ENCODE peak calls at places on chromosome 1, in four cellular contexts. K is upper lobe of right lung, R is WTC11, E is Calu3. T is an unnamed sample.

GRCh38 chr1:159790237-159790917 is 9.6 kb downstream of the DUSP23 start:
- DNase-seq in K (no peak), R (peak), E (peak), T (no peak)

GRCh38 chr1:241957692-241958494 is at the start of gene BECN2:
- DNase-seq in K (no peak), R (peak), E (no peak), T (no peak)

GRCh38 chr1:165383067-165383466 is 26.6 kb upstream of the LMX1A start:
- DNase-seq in K (no peak), R (no peak), E (no peak), T (no peak)

GRCh38 chr1:32782086-32782485 is 35.1 kb downstream of the YARS1 start:
- DNase-seq in K (no peak), R (no peak), E (no peak), T (no peak)

GRCh38 chr1:67059331-67059730 is 5.4 kb upstream of the SLC35D1 start:
- DNase-seq in K (no peak), R (no peak), E (no peak), T (no peak)

GRCh38 chr1:245322673-245323072 is 167.9 kb downstream of the KIF26B start:
- DNase-seq in K (no peak), R (no peak), E (no peak), T (no peak)

GRCh38 chr1:26274801-26275425 is 5.0 kb upstream of the SH3BGRL3 start:
- DNase-seq in K (no peak), R (no peak), E (no peak), T (no peak)

GRCh38 chr1:186340772-186341171 is 34.3 kb downstream of the TPR start:
- DNase-seq in K (no peak), R (no peak), E (no peak), T (no peak)

GRCh38 chr1:224755586-224755985 is 139.5 kb downstream of the CNIH3 start:
- DNase-seq in K (no peak), R (no peak), E (no peak), T (peak)

GRCh38 chr1:58874757-58875755 is 91.2 kb upstream of the JUN start:
- DNase-seq in K (no peak), R (peak), E (peak), T (no peak)

GRCh38 chr1:19599810-19600209 is 44.3 kb upstream of the NBL1 start:
- DNase-seq in K (no peak), R (no peak), E (no peak), T (no peak)

GRCh38 chr1:204426035-204426436 is 14.4 kb upstream of the PPP1R15B start:
- DNase-seq in K (no peak), R (no peak), E (no peak), T (no peak)

GRCh38 chr1:14980801-14981200 is 172.7 kb upstream of the TMEM51 start:
- DNase-seq in K (no peak), R (no peak), E (no peak), T (no peak)

GRCh38 chr1:205285391-205286101 is 36.0 kb downstream of the NUAK2 start:
- DNase-seq in K (no peak), R (no peak), E (no peak), T (no peak)

GRCh38 chr1:179754031-179754624 is 11.0 kb downstream of the FAM163A start:
- DNase-seq in K (no peak), R (no peak), E (no peak), T (no peak)

GRCh38 chr1:200894712-200895447 is at the start of gene INAVA:
- DNase-seq in K (peak), R (no peak), E (peak), T (no peak)

GRCh38 chr1:27755865-27756264 is 17.2 kb upstream of the STX12 start:
- DNase-seq in K (no peak), R (no peak), E (no peak), T (no peak)

GRCh38 chr1:224831501-224831900 is 98.0 kb upstream of the DNAH14 start:
- DNase-seq in K (no peak), R (no peak), E (no peak), T (no peak)

GRCh38 chr1:177495878-177496277 is 325.1 kb downstream of the BRINP2 start:
- DNase-seq in K (no peak), R (no peak), E (no peak), T (no peak)

GRCh38 chr1:214563881-214564280 is 12.5 kb upstream of the PTPN14 start:
- DNase-seq in K (no peak), R (no peak), E (no peak), T (no peak)

GRCh38 chr1:198155253-198155652 is 1.5 kb upstream of the NEK7 start:
- DNase-seq in K (no peak), R (no peak), E (peak), T (no peak)

GRCh38 chr1:109283748-109284600 is 1.0 kb upstream of the PSRC1 start:
- DNase-seq in K (no peak), R (no peak), E (no peak), T (no peak)

GRCh38 chr1:229436178-229436577 is 2.3 kb upstream of the ACTA1 start:
- DNase-seq in K (no peak), R (no peak), E (no peak), T (no peak)

GRCh38 chr1:204837440-204838084 is 33.1 kb upstream of the NFASC start:
- DNase-seq in K (no peak), R (peak), E (peak), T (no peak)

GRCh38 chr1:119968068-119968492 is 71.8 kb upstream of the ADAM30 start:
- DNase-seq in K (peak), R (peak), E (peak), T (no peak)

GRCh38 chr1:33897092-33897725 is 33.3 kb downstream of the HMGB4 start:
- DNase-seq in K (no peak), R (no peak), E (no peak), T (no peak)

GRCh38 chr1:228365321-228366061 is 41.1 kb downstream of the TRIM11 start:
- DNase-seq in K (peak), R (peak), E (no peak), T (no peak)

GRCh38 chr1:78171736-78172590 is 126.2 kb downstream of the GIPC2 start:
- DNase-seq in K (no peak), R (no peak), E (no peak), T (no peak)

GRCh38 chr1:172449012-172449584 is 5.2 kb upstream of the PIGC start:
- DNase-seq in K (no peak), R (no peak), E (peak), T (no peak)

GRCh38 chr1:180969429-180969828 is 53.2 kb downstream of the STX6 start:
- DNase-seq in K (no peak), R (no peak), E (no peak), T (no peak)

GRCh38 chr1:195584870-195585624 is 1023.2 kb downstream of the KCNT2 start:
- DNase-seq in K (no peak), R (peak), E (no peak), T (no peak)

GRCh38 chr1:3321559-3322439 is 132.7 kb upstream of the ARHGEF16 start:
- DNase-seq in K (no peak), R (no peak), E (no peak), T (no peak)

GRCh38 chr1:19395678-19396192 is 83.6 kb downstream of the SLC66A1 start:
- DNase-seq in K (no peak), R (no peak), E (no peak), T (no peak)

GRCh38 chr1:117695796-117696505 is 90.1 kb downstream of the TENT5C start:
- DNase-seq in K (no peak), R (no peak), E (no peak), T (no peak)

GRCh38 chr1:114671011-114671938 is 1.4 kb upstream of the DENND2C start:
- DNase-seq in K (no peak), R (no peak), E (no peak), T (no peak)

GRCh38 chr1:209158851-209159250 is 424.7 kb upstream of the CAMK1G start:
- DNase-seq in K (no peak), R (no peak), E (no peak), T (no peak)

DNA sequence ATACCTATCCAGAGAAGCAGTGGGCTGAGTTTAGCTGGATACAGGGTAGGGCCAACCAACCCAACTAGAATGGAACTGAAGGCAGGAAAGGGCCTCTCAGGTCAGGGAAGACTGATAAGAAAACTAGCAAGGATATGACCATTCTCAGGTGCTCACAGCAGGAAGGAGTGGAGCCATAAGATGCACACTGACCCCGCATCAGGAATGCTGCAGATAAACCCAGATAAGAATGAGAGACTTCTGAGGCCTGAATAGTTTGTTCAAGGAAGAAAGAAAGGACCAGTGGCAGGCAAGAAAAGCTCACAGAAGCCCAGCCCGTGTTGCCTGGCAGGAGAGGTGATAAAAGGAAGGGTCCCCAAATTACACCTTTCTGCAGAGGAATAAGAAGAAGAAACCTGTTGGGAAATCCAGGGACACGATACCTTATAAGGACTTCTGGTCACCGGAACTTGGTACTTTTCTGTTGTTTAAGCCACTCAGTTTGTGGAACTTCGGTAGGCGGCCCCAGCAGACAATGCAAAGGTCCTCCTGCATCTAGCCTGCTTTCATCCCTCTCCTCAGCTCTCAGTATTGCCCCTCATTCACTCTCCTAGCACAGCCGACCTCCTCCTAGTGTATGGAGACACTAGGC is 58.9 kb downstream of the ATP1A1 start:
- DNase-seq in K (no peak), R (no peak), E (no peak), T (no peak)
- TF ChIP-seq CTCF in K (no peak), R (no peak), E (no peak), T (no peak)

GRCh38 chr1:11685210-11685752 is 4.3 kb upstream of the MAD2L2 start:
- DNase-seq in K (no peak), R (no peak), E (no peak), T (no peak)
- TF ChIP-seq CTCF in K (no peak), R (no peak), E (no peak), T (no peak)

GRCh38 chr1:11617314-11617713 is 36.9 kb downstream of the FBXO2 start:
- DNase-seq in K (no peak), R (no peak), E (no peak), T (no peak)
- TF ChIP-seq CTCF in K (no peak), R (no peak), E (no peak), T (no peak)

DNA sequence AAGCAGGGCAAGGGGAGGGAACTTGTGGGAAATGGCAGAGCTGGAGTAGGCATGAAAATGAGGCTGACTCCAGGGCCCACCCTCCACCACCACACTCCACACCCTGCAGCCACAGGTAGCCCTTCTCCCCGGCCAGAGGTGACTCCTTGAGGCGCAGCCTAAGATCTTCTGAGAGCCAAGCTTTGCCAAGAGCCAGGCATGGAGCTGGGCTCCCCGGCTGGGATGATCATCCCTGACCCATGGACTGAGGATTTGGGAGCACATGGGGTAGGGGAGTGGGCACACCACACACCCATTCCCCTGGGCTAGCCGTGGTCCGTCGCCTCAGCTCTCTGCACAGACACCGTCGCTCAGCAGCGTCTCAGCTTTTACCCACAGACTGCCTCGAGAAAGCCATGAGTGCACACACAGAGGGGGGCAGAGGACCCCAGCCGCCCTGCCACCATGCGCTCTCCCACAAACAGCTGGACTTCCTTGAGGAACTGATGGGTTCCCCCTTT is 123.5 kb upstream of the RUNX3 start:
- DNase-seq in K (peak), R (no peak), E (no peak), T (no peak)
- TF ChIP-seq CTCF in K (no peak), R (no peak), E (no peak), T (no peak)

GRCh38 chr1:239763850-239764249 is 327.8 kb upstream of the FMN2 start:
- DNase-seq in K (no peak), R (no peak), E (peak), T (no peak)
- TF ChIP-seq CTCF in K (no peak), R (no peak), E (no peak), T (no peak)

GRCh38 chr1:232628335-232629214 is 1.4 kb downstream of the SIPA1L2 start:
- DNase-seq in K (no peak), R (no peak), E (no peak), T (no peak)
- TF ChIP-seq CTCF in K (peak), R (no peak), E (no peak), T (peak)

DNA sequence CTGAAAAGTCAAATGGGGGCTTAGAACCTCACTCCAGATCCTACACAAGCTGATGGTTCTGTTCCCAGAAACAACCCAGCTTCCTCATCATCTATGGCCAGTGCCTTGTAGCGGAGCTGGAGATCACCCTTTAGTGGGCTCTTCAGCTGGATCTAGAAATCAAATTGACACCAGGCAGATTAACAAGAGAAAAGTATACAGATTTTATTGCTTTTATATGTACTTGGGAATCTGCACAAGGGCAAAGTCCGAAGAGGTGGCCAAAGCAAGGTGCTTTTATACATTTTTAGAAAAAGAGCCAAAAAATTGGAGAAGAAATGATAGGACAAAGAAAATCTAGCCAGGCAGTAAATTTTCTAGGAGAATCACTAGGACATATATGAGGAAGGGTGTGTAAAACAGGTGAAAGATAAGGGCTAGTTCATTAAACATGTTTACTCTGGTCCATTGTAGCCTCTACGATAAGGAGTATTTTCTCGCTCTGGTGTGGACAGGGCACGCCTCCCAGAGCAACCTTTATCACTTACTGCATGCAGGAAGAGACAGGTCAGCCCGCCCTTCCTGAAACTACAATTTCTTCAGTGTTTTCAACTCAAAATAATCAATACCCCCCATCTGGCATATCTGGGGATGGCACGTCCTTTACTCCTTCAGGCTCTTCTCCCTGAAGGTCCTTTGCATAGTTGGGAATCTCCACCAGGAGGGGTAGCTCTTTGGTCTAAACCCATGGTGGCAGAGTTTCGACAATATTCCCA is 14.0 kb upstream of the LGALS8 start:
- DNase-seq in K (no peak), R (no peak), E (no peak), T (no peak)
- TF ChIP-seq CTCF in K (no peak), R (no peak), E (no peak), T (no peak)